ENCODE peak calls at places on chromosomes 16 and 17, in ten cellular contexts. C, Q, A, Y, E, O, F, K, U and P are unnamed samples.

GRCh38 chr17:72426948-72427760 is 306.3 kb downstream of the SOX9 start:
- DNase-seq in C (no peak), Q (no peak), A (no peak), Y (no peak), E (no peak), O (no peak), F (no peak), K (no peak), U (no peak), P (no peak)

GRCh38 chr16:2212362-2213324 is 2.0 kb upstream of the BRICD5 start:
- DNase-seq in C (no peak), Q (no peak), A (no peak), Y (no peak), E (no peak), O (peak), F (no peak), K (no peak), U (peak), P (no peak)

GRCh38 chr16:86660623-86661022 is 82.3 kb downstream of the FOXL1 start:
- DNase-seq in C (no peak), Q (no peak), A (no peak), Y (no peak), E (no peak), O (no peak), F (no peak), K (no peak), U (no peak), P (no peak)

GRCh38 chr16:75064403-75065148 is 52.0 kb downstream of the LDHD start:
- DNase-seq in C (no peak), Q (no peak), A (no peak), Y (no peak), E (peak), O (peak), F (no peak), K (no peak), U (peak), P (no peak)

GRCh38 chr17:81403671-81404534 is 8.6 kb downstream of the BAHCC1 start:
- DNase-seq in C (no peak), Q (no peak), A (no peak), Y (no peak), E (no peak), O (no peak), F (no peak), K (no peak), U (no peak), P (no peak)

GRCh38 chr17:74730491-74731346 is 6.3 kb upstream of the RAB37 start:
- DNase-seq in C (no peak), Q (no peak), A (no peak), Y (no peak), E (peak), O (peak), F (no peak), K (no peak), U (no peak), P (no peak)

GRCh38 chr16:65667013-65667578 is 545.2 kb upstream of the CDH11 start:
- DNase-seq in C (no peak), Q (peak), A (no peak), Y (peak), E (peak), O (no peak), F (no peak), K (no peak), U (no peak), P (peak)

GRCh38 chr17:4806420-4806769 is 557 bp upstream of the PLD2 start:
- DNase-seq in C (no peak), Q (no peak), A (no peak), Y (peak), E (no peak), O (no peak), F (no peak), K (no peak), U (no peak), P (no peak)

GRCh38 chr16:9836118-9836736 is 346.0 kb downstream of the GRIN2A start:
- DNase-seq in C (no peak), Q (peak), A (no peak), Y (peak), E (peak), O (no peak), F (no peak), K (peak), U (no peak), P (peak)

GRCh38 chr16:68370921-68371651 is 60.3 kb downstream of the PRMT7 start:
- DNase-seq in C (no peak), Q (no peak), A (no peak), Y (no peak), E (no peak), O (no peak), F (no peak), K (no peak), U (peak), P (no peak)

GRCh38 chr17:78179372-78179771 is 7.5 kb downstream of the TK1 start:
- DNase-seq in C (no peak), Q (peak), A (peak), Y (no peak), E (peak), O (no peak), F (peak), K (peak), U (no peak), P (no peak)

GRCh38 chr16:1078579-1079021 is 6.1 kb downstream of the SSTR5 start:
- DNase-seq in C (peak), Q (peak), A (peak), Y (no peak), E (peak), O (no peak), F (peak), K (no peak), U (no peak), P (peak)

GRCh38 chr16:24609417-24609739 is 70.0 kb downstream of the RBBP6 start:
- DNase-seq in C (no peak), Q (no peak), A (no peak), Y (no peak), E (no peak), O (no peak), F (no peak), K (no peak), U (no peak), P (no peak)

GRCh38 chr16:58048914-58049696 is 23.6 kb downstream of the MMP15 start:
- DNase-seq in C (no peak), Q (no peak), A (no peak), Y (no peak), E (no peak), O (no peak), F (no peak), K (no peak), U (no peak), P (no peak)

GRCh38 chr17:21275047-21275578 is 9.4 kb upstream of the MAP2K3 start:
- DNase-seq in C (no peak), Q (no peak), A (no peak), Y (peak), E (no peak), O (no peak), F (no peak), K (no peak), U (no peak), P (no peak)

GRCh38 chr16:58046054-58046881 is 20.7 kb downstream of the MMP15 start:
- DNase-seq in C (no peak), Q (no peak), A (no peak), Y (no peak), E (no peak), O (peak), F (no peak), K (no peak), U (no peak), P (no peak)

GRCh38 chr16:5056347-5056746 is 9.4 kb downstream of the C16orf89 start:
- DNase-seq in C (no peak), Q (peak), A (no peak), Y (peak), E (no peak), O (peak), F (no peak), K (no peak), U (no peak), P (no peak)

GRCh38 chr17:45430738-45431530 is 1.7 kb downstream of the ARHGAP27 start:
- DNase-seq in C (no peak), Q (no peak), A (no peak), Y (peak), E (no peak), O (no peak), F (no peak), K (no peak), U (peak), P (peak)

GRCh38 chr17:35241520-35241919 is 1.4 kb upstream of the SLFN5 start:
- DNase-seq in C (no peak), Q (no peak), A (no peak), Y (peak), E (no peak), O (no peak), F (no peak), K (peak), U (no peak), P (no peak)

GRCh38 chr17:58507123-58507634 is 7.3 kb downstream of the MTMR4 start:
- DNase-seq in C (no peak), Q (peak), A (no peak), Y (no peak), E (no peak), O (peak), F (no peak), K (no peak), U (peak), P (no peak)

GRCh38 chr16:85602831-85603755 is 10.0 kb upstream of the GSE1 start:
- DNase-seq in C (no peak), Q (no peak), A (no peak), Y (no peak), E (no peak), O (no peak), F (no peak), K (no peak), U (no peak), P (no peak)

GRCh38 chr17:58756246-58757161 is 850 bp downstream of the PPM1E start:
- DNase-seq in C (no peak), Q (no peak), A (no peak), Y (peak), E (peak), O (no peak), F (no peak), K (no peak), U (no peak), P (no peak)

GRCh38 chr17:58303981-58304734 is 23.4 kb upstream of the MPO start:
- DNase-seq in C (peak), Q (peak), A (no peak), Y (peak), E (peak), O (peak), F (no peak), K (no peak), U (peak), P (peak)

GRCh38 chr17:6078370-6078950 is 8.3 kb downstream of the WSCD1 start:
- DNase-seq in C (no peak), Q (no peak), A (no peak), Y (no peak), E (no peak), O (no peak), F (no peak), K (no peak), U (no peak), P (no peak)

GRCh38 chr17:57288034-57288752 is 31.9 kb downstream of the MSI2 start:
- DNase-seq in C (no peak), Q (no peak), A (no peak), Y (no peak), E (peak), O (no peak), F (no peak), K (no peak), U (no peak), P (no peak)

GRCh38 chr16:1985466-1986150 is 1.6 kb downstream of the GFER start:
- DNase-seq in C (no peak), Q (no peak), A (no peak), Y (no peak), E (no peak), O (no peak), F (no peak), K (no peak), U (no peak), P (no peak)

DNA sequence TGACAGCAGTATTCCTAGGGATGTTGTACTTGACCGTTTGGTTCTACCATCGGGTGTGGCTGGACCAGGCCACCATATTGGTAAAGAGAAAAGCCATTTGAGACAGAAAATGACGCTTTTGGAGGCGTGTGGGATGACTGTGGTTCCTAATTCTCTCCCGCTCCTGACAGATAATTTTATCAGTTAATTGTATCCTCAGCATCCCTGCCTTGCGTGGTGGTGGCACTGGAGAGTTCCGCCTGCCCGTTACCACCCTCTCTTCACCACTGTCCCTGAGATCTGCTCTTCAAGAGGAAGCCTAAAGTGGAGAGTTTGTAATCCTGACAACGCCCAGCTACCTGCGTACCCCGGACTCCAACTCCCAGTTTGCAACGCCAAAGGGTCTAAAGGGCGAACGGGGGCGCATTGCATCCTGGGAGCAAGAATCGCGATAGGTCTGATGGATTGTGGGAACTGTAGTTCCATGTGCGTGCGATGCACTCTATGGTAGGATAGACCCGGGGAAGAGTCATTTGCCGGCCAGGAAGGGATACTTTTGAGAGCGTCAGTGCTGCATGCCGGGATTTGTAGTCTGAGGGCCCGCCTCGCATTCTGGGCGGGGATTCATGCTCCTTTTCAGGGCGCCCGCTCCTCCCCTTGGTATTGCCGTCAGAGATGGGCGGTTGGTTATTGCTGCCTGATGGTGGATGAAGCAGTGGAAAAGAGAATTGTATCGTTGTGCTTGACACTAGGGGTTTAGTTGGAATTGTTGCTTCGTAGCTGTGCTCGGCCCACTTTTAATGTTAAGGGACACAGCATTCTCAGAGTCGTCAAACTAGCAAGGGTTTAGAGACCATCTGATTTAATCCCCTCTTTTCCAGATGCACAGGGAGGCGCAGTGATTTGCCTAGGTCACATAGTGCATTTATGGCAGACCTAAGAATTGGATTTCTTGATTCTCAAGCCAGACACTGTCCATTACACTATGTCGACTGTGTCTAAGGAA is 965 bp upstream of the PHF12 start:
- DNase-seq in C (peak), Q (peak), A (peak), Y (peak), E (peak), O (peak), F (peak), K (peak), U (peak), P (peak)
- TF ChIP-seq CTCF in C (no peak), Q (no peak), A (no peak), Y (no peak), E (no peak), O (no peak), F (no peak), K (no peak), U (no peak), P (no peak)

DNA sequence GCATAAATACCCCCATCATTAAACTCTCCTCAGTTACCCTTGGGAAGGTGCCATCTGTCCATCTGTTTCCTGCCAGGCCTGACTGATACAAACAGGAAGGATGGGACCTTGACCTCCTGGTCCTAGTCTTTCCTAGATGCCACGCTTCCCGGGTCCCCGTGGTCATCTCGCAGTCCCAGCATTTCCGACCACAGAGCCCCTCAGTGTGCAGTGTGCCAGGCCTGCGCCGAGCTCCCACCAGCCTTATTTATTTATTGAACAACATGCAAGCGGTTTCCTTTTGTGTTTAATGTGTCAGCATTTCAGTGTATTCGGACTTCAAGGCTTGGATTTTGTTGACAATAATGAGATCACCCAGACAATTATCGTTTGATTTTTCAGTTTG is 45.6 kb upstream of the NKD1 start:
- DNase-seq in C (no peak), Q (no peak), A (no peak), Y (no peak), E (no peak), O (no peak), F (no peak), K (no peak), U (no peak), P (no peak)
- H3K27ac ChIP-seq in C (no peak), Q (no peak), A (no peak), Y (no peak), E (no peak), O (no peak), F (no peak), K (no peak), U (no peak), P (no peak)

GRCh38 chr17:40888321-40888720 is 3.3 kb upstream of the KRT20 start:
- DNase-seq in C (no peak), Q (no peak), A (no peak), Y (no peak), E (no peak), O (no peak), F (no peak), K (no peak), U (no peak), P (no peak)

GRCh38 chr17:40886090-40886489 is 1.0 kb upstream of the KRT20 start:
- DNase-seq in C (no peak), Q (peak), A (no peak), Y (no peak), E (peak), O (no peak), F (no peak), K (no peak), U (no peak), P (no peak)

GRCh38 chr17:40883031-40883430 is 2.0 kb downstream of the KRT20 start:
- DNase-seq in C (no peak), Q (no peak), A (no peak), Y (no peak), E (no peak), O (no peak), F (no peak), K (no peak), U (no peak), P (no peak)

GRCh38 chr17:40883960-40884359 is 1.1 kb downstream of the KRT20 start:
- DNase-seq in C (no peak), Q (no peak), A (no peak), Y (no peak), E (no peak), O (no peak), F (no peak), K (no peak), U (no peak), P (no peak)

DNA sequence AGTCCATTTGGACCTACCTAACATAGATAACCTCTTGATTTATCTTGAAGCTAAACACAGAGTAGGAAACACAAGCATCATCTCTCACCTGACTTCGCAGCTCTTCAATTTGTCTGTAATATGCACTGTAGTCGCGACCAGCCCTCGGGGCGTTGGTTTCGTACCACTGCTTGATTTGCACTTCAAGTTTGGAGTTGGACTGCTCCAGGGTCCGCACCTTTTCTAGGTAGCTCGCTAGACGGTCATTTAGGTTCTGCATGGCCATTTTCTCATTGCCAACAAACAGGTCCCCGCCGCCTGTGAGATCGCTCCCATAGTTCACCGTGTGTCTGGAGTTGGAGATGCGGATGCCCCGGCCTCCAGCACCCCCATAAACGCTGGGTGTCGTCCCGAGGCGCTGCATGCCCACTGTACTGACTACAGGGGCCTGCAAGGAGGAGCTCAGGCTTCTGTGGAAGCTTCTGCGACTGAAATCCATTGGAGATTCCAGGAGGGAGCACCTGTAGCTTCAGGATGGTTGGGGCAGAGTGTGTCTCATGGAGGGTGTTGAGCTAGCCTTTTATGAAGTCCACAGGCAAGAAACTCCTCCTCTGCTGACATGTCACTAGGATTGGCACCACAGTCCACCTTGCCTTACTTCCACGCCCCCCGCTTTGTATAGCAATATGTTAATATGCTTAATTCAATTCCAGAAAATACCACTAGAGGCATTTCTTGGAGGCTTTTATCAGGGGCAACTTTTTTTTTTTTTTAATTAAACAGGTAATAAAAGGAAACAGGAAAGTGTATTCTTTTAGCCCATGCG is at the start of gene KRT20:
- DNase-seq in C (peak), Q (no peak), A (no peak), Y (peak), E (no peak), O (no peak), F (no peak), K (no peak), U (no peak), P (peak)
- TF ChIP-seq CTCF in C (peak), Q (peak), A (no peak), Y (no peak), E (peak), O (no peak), F (no peak), K (no peak), U (no peak), P (peak)

GRCh38 chr17:40110026-40110425 is 9.6 kb upstream of the NR1D1 start:
- DNase-seq in C (no peak), Q (no peak), A (no peak), Y (peak), E (no peak), O (no peak), F (no peak), K (peak), U (no peak), P (no peak)
- H3K27ac ChIP-seq in C (peak), Q (no peak), A (peak), Y (peak), E (peak), O (no peak), F (peak), K (peak), U (peak), P (peak)